ENCODE peak calls at places on chromosomes 1 and 21, in seven cellular contexts. O is Peyer's patch, D is brain microvascular endothelial cell, Q is NCI-H510A treated with DMSO at 0.1 percent for 48 hours, I is GM23248, Z is renal cortical epithelial cell, E is T1000. H is an unnamed sample.
A peak's percentile ranks its signal among the peaks of the same experiment; 100 is the strongest.

GRCh38 chr1:21891621-21892479 is 45.3 kb downstream of the HSPG2 start:
- DNase-seq in O (no peak), D (no peak), Q (no peak), I (no peak), Z (no peak), E (no peak), H (no peak)

GRCh38 chr1:47471163-47471562 is 33.3 kb downstream of the FOXD2 start:
- DNase-seq in O (no peak), D (no peak), Q (no peak), I (peak; percentile 72), Z (no peak), E (no peak), H (no peak)

GRCh38 chr1:88394958-88395357 is 289.1 kb upstream of the PKN2 start:
- DNase-seq in O (no peak), D (no peak), Q (no peak), I (no peak), Z (no peak), E (no peak), H (no peak)

GRCh38 chr1:24948072-24948827 is 18.2 kb upstream of the RUNX3 start:
- DNase-seq in O (no peak), D (no peak), Q (no peak), I (no peak), Z (no peak), E (no peak), H (no peak)

GRCh38 chr21:39373634-39374033 is 24.7 kb upstream of the HMGN1 start:
- DNase-seq in O (no peak), D (peak; percentile 39), Q (peak; percentile 13), I (peak; percentile 58), Z (peak; percentile 68), E (no peak), H (peak; percentile 13)

GRCh38 chr1:220701974-220702373 is 11.8 kb downstream of the C1orf115 start:
- DNase-seq in O (no peak), D (no peak), Q (no peak), I (no peak), Z (no peak), E (no peak), H (no peak)

GRCh38 chr21:42257091-42257760 is 38.3 kb downstream of the ABCG1 start:
- DNase-seq in O (peak; percentile 46), D (no peak), Q (no peak), I (no peak), Z (no peak), E (no peak), H (no peak)

GRCh38 chr1:68801440-68801839 is 304.6 kb upstream of the DEPDC1 start:
- DNase-seq in O (no peak), D (no peak), Q (no peak), I (no peak), Z (no peak), E (no peak), H (no peak)

GRCh38 chr1:219040291-219040690 is 133.4 kb upstream of the LYPLAL1 start:
- DNase-seq in O (no peak), D (no peak), Q (no peak), I (no peak), Z (no peak), E (no peak), H (no peak)

GRCh38 chr1:35708179-35708891 is 10.3 kb downstream of the C1orf216 start:
- DNase-seq in O (no peak), D (no peak), Q (peak; percentile 97), I (peak; percentile 43), Z (no peak), E (no peak), H (peak; percentile 88)

GRCh38 chr1:226912587-226913176 is 27.4 kb upstream of the COQ8A start:
- DNase-seq in O (peak; percentile 79), D (peak; percentile 5), Q (peak; percentile 42), I (peak; percentile 15), Z (peak; percentile 41), E (no peak), H (peak; percentile 14)

GRCh38 chr1:85449356-85449755 is 15.6 kb downstream of the DDAH1 start:
- DNase-seq in O (no peak), D (no peak), Q (peak; percentile 92), I (no peak), Z (no peak), E (no peak), H (peak; percentile 59)

GRCh38 chr1:47478090-47478489 is 40.2 kb downstream of the FOXD2 start:
- DNase-seq in O (peak; percentile 47), D (no peak), Q (peak; percentile 20), I (no peak), Z (peak; percentile 9), E (no peak), H (no peak)

GRCh38 chr1:31699341-31699891 is 4.4 kb downstream of the COL16A1 start:
- DNase-seq in O (peak; percentile 81), D (no peak), Q (no peak), I (no peak), Z (no peak), E (no peak), H (no peak)

GRCh38 chr1:6956488-6957159 is 171.4 kb downstream of the CAMTA1 start:
- DNase-seq in O (no peak), D (no peak), Q (peak; percentile 96), I (no peak), Z (no peak), E (no peak), H (peak; percentile 30)

GRCh38 chr1:227939791-227940771 is 7.7 kb downstream of the WNT9A start:
- DNase-seq in O (peak; percentile 41), D (no peak), Q (no peak), I (no peak), Z (no peak), E (no peak), H (no peak)